ENCODE peak calls at places on chromosomes 3 and 15, in four cellular contexts. G is IMR-90, A is mesendoderm, L is H9. S is an unnamed sample.

GRCh38 chr3:173513123-173513522 is 115.6 kb downstream of the NLGN1 start:
- DNase-seq in G (no peak), L (no peak), A (no peak), S (no peak)

GRCh38 chr3:105614288-105615030 is 247.8 kb downstream of the ALCAM start:
- DNase-seq in L (no peak), A (peak), G (peak), S (no peak)

GRCh38 chr3:60764870-60765269 is 486.4 kb downstream of the FHIT start:
- DNase-seq in A (no peak), L (no peak), G (no peak), S (no peak)

GRCh38 chr15:64443747-64444621 is 16.4 kb upstream of the ZNF609 start:
- DNase-seq in L (no peak), A (no peak), G (peak), S (peak)

GRCh38 chr15:69735126-69735525 is 282.5 kb downstream of the RPLP1 start:
- DNase-seq in G (no peak), A (peak), L (no peak), S (peak)

GRCh38 chr15:90609254-90610185 is 79.8 kb downstream of the CRTC3 start:
- DNase-seq in G (peak), L (no peak), A (peak), S (no peak)

GRCh38 chr3:55481918-55482495 is 5.1 kb downstream of the WNT5A start:
- DNase-seq in L (peak), A (peak), G (peak), S (no peak)

GRCh38 chr3:13916375-13916774 is 36.5 kb upstream of the WNT7A start:
- DNase-seq in G (no peak), L (no peak), A (no peak), S (no peak)

GRCh38 chr15:99925661-99926461 is 192.6 kb upstream of the LYSMD4 start:
- DNase-seq in L (peak), G (no peak), A (peak), S (peak)

GRCh38 chr15:74243431-74243830 is 7.3 kb downstream of the CCDC33 start:
- DNase-seq in L (no peak), A (no peak), G (no peak), S (no peak)

GRCh38 chr3:24069045-24069444 is 124.0 kb downstream of the NR1D2 start:
- DNase-seq in A (peak), L (no peak), G (no peak), S (peak)

GRCh38 chr3:172391592-172392302 is 56.5 kb downstream of the GHSR start:
- DNase-seq in G (peak), A (no peak), L (no peak), S (no peak)

GRCh38 chr3:138371070-138371950 is 22.9 kb downstream of the MRAS start:
- DNase-seq in L (no peak), A (no peak), G (no peak), S (peak)

GRCh38 chr15:57324944-57325679 is 51.2 kb upstream of the CGNL1 start:
- DNase-seq in A (no peak), L (no peak), G (no peak), S (no peak)

GRCh38 chr3:141303481-141304223 is 64.7 kb upstream of the ZBTB38 start:
- DNase-seq in L (no peak), A (peak), G (peak), S (peak)

GRCh38 chr3:133464573-133464972 is 64.7 kb downstream of the BFSP2 start:
- DNase-seq in A (no peak), G (peak), L (no peak), S (no peak)

GRCh38 chr15:91122296-91122695 is 22.2 kb downstream of the SV2B start:
- DNase-seq in A (no peak), L (no peak), G (no peak), S (no peak)

GRCh38 chr3:48596676-48597407 is 1.7 kb upstream of the COL7A1 start:
- DNase-seq in L (no peak), G (no peak), A (no peak), S (peak)
- H2BK5ac ChIP-seq in L (no peak), G (peak), A (no peak), S (peak)

DNA sequence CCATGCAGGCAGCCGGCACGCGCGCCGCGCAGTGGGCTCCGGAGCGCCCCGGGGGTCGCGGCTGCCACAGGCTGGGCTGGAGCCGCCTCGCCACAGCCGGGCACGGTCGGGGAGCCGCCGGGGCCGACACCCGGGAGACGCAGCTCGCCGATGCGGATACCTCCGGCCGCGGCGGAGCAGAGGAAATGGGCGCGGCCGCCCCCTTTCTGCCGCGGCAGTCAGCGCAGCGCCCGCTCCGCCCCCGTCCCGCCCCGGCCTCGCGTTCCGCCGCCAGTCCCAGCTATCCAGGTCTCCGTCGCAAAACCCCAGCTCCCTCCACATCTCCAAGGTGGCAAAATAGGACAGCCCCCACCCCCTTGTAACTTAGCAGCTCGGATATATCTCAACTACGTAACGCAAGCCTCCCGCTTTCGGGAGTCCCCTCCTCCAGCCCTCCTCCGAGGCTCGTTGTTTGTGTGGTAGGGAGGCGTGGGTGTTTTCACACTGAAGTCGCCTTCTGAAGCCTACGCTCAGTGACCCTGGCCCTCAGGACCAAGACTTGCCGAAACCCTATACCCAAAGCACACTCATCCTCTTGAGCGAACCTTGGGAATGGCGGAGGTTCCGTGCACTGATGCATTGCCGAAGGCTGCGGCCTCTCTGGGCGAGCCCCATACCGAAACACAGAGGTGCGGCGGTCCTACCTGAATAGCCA is at the start of gene SH3BP5:
- DNase-seq in G (peak), A (peak), L (peak), S (peak)
- H2BK5ac ChIP-seq in G (peak), A (no peak), L (no peak), S (peak)

GRCh38 chr3:124664804-124665203 is 65.4 kb upstream of the UMPS start:
- DNase-seq in G (no peak), A (no peak), L (no peak), S (no peak)

GRCh38 chr3:124666067-124666466 is 64.2 kb upstream of the UMPS start:
- DNase-seq in G (no peak), L (no peak), A (no peak), S (peak)

GRCh38 chr3:124674336-124674735 is 55.9 kb upstream of the UMPS start:
- DNase-seq in L (no peak), G (no peak), A (no peak), S (no peak)

GRCh38 chr3:124671123-124671522 is 59.1 kb upstream of the UMPS start:
- DNase-seq in G (no peak), L (no peak), A (no peak), S (no peak)

GRCh38 chr3:124669470-124669869 is 60.8 kb upstream of the UMPS start:
- DNase-seq in L (no peak), A (no peak), G (peak), S (no peak)
- H2BK5ac ChIP-seq in L (no peak), A (no peak), G (no peak), S (no peak)

DNA sequence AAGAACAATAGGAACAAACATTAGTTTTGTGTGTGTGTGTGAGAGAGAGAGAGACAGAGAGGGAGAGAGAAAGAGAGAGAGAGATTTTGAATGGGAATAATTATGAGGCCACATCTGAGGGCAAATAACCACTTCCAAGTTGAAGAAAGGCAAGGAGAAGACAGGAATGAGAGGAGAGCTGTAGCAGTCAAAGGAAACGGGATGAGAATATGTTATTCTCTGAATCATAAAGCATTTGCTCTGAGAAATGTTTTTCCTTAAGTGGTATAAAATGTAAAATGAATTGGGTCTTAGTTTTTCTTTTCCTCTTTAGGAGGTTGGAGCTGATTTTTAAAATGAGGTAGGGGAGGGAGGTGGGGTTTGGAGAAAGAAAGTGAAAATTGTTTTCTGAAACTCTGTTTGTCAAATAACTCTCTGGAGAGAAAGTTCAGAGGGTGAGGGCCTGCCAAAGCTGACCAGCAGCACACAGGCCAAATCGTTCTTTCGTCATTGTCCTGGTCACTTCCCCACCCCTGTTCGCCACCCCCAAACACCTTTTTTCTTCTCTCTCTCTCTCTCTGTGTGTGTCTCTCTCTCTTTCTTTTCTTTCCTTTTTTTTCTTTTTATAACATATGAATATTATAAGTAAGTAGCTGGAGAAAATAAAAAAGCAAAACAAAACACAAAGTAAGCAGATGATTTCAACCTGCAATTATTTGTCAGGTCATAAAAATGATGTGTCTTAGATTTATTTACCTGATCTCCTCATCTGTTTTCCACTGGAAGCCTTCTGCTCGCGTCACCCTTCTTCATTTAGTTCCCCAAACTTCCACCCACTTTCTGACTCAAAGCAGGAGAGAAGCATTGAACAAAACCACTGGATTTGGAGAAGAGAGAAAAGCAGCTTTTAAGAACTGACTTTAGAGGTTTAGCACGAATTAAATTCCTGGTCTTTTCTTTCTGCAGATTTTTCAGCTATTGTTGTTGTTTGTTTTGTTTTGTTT is 110.6 kb downstream of the LPP start:
- DNase-seq in L (no peak), G (peak), A (no peak), S (no peak)
- H2BK5ac ChIP-seq in L (no peak), G (peak), A (no peak), S (no peak)

DNA sequence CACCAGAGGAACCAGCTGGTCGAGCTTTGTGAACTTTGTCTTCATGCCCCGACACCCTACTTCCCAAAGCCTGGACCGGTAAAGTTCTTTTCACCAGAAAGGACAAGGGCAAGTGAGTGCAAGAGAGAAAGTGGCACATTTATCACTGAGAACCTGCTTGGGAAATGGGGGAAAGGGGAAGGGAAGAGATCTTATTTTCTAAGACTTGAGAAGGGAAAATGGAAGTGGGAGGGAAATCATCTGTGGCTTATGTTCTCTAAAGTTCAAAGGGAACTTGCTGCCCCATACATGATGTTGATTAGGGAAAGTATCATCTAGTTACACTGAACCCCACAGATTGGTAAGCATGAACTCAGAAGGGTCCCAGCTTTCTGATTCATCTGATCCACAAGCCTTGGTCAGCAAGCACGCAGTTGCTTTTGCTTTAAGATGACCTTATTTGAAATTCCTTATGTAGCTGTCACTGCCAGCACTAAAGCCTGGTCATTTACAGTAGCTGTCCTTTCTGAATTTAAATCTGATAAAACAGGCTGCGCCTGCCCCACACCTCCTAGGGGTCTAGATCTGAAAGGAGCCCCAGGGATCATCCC is 199.4 kb upstream of the LPP start:
- DNase-seq in A (no peak), L (no peak), G (peak), S (peak)
- H2BK5ac ChIP-seq in A (no peak), L (no peak), G (peak), S (no peak)

GRCh38 chr15:83285284-83285978 is 967 bp upstream of the BNC1 start:
- DNase-seq in L (peak), G (no peak), A (peak), S (peak)
- H2BK5ac ChIP-seq in L (no peak), G (no peak), A (no peak), S (peak)

GRCh38 chr3:140250010-140250825 is 315.2 kb downstream of the CLSTN2 start:
- DNase-seq in A (peak), G (no peak), L (no peak), S (no peak)
- H2BK5ac ChIP-seq in A (no peak), G (no peak), L (no peak), S (no peak)

DNA sequence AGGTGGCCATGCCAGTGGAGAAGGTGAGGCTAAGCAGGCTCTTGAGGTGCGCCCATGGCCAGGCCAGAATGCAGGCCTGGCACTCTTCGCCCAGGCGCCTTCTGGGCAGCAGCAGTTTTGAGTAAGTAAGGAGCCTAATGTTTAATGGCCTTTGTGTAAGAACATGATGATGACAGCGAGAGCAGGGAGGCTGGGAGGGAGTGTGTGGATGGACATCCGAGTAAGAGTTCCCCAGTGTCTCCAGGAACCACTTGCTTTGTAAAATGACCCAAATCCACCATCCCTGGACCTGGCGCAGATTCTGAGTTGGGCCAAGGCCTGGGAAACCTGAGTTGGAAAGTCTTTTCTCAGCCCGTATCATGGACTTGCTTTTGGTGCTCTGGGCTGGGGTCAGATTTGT is 24.1 kb downstream of the KLF13 start:
- DNase-seq in L (no peak), A (no peak), G (no peak), S (no peak)
- H2BK5ac ChIP-seq in L (no peak), A (no peak), G (no peak), S (no peak)

GRCh38 chr3:40505599-40506462 is at the start of gene ZNF620:
- DNase-seq in A (peak), G (peak), L (peak), S (peak)
- H2BK5ac ChIP-seq in A (no peak), G (peak), L (no peak), S (peak)